ENCODE peak calls at places on chromosomes 1 and 21, in four cellular contexts. One of them, this sample, is unnamed.

GRCh38 chr1:79074975-79075374 is 68.4 kb upstream of the ADGRL4 start:
- DNase-seq in GM12878: no peak
- DNase-seq in HepG2: no peak
- DNase-seq in K562: no peak
- DNase-seq in this sample: no peak

GRCh38 chr1:17630048-17630830 is 90.7 kb downstream of the ARHGEF10L start:
- DNase-seq in K562: no peak
- DNase-seq in GM12878: no peak
- DNase-seq in HepG2: no peak
- DNase-seq in this sample: no peak

GRCh38 chr1:228341814-228342626 is 64.6 kb downstream of the TRIM11 start:
- DNase-seq in HepG2: no peak
- DNase-seq in GM12878: no peak
- DNase-seq in K562: no peak
- DNase-seq in this sample: no peak

GRCh38 chr1:22870201-22870871 is 102.3 kb downstream of the LACTBL1 start:
- DNase-seq in K562: no peak
- DNase-seq in GM12878: no peak
- DNase-seq in HepG2: no peak
- DNase-seq in this sample: no peak

GRCh38 chr1:203335503-203335902 is 15.4 kb downstream of the FMOD start:
- DNase-seq in K562: no peak
- DNase-seq in GM12878: no peak
- DNase-seq in HepG2: no peak
- DNase-seq in this sample: no peak

GRCh38 chr1:168170552-168171508 is 7.9 kb upstream of the TIPRL start:
- DNase-seq in K562: peak
- DNase-seq in HepG2: no peak
- DNase-seq in GM12878: no peak
- DNase-seq in this sample: no peak

GRCh38 chr1:179984101-179984500 is 29.5 kb downstream of the CEP350 start:
- DNase-seq in GM12878: no peak
- DNase-seq in K562: no peak
- DNase-seq in HepG2: no peak
- DNase-seq in this sample: no peak

GRCh38 chr21:42145569-42146250 is 73.2 kb upstream of the ABCG1 start:
- DNase-seq in K562: peak
- DNase-seq in GM12878: peak
- DNase-seq in HepG2: peak
- DNase-seq in this sample: peak

GRCh38 chr1:111234866-111235265 is 7.4 kb downstream of the CHI3L2 start:
- DNase-seq in K562: no peak
- DNase-seq in HepG2: no peak
- DNase-seq in GM12878: no peak
- DNase-seq in this sample: peak

GRCh38 chr21:21383126-21383525 is 384.9 kb downstream of the NCAM2 start:
- DNase-seq in GM12878: no peak
- DNase-seq in K562: no peak
- DNase-seq in HepG2: no peak
- DNase-seq in this sample: no peak

GRCh38 chr1:28392027-28392652 is 22.6 kb downstream of the PHACTR4 start:
- DNase-seq in K562: no peak
- DNase-seq in HepG2: no peak
- DNase-seq in GM12878: no peak
- DNase-seq in this sample: peak

DNA sequence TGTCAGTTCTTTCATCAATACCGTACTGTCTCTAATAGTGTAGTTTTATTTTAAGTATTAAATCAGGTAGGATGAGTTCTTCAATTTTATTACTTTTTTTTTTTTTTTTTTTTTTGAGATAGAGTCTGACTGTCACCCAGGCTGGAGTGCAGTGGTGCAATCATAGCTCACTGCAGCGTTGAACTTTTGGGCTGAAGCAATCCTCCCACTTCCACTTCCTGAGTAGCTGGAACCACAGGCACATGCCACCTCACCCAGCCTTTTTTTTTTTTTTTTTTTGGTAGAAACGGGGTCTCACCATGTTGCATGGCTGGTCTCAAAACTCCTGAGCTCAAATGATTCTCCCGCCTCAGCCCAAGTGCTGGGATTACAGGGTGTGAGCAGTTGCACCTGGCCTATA is 44.3 kb downstream of the INAVA start:
- DNase-seq in HepG2: no peak
- DNase-seq in K562: no peak
- DNase-seq in GM12878: no peak
- DNase-seq in this sample: no peak
- TF ChIP-seq POLR2AphosphoS2 in HepG2: no peak
- TF ChIP-seq POLR2AphosphoS2 in K562: no peak
- TF ChIP-seq POLR2AphosphoS2 in GM12878: no peak
- TF ChIP-seq POLR2AphosphoS2 in this sample: no peak

GRCh38 chr1:55702064-55702463 is 486.9 kb upstream of the USP24 start:
- DNase-seq in GM12878: no peak
- DNase-seq in HepG2: peak
- DNase-seq in K562: peak
- DNase-seq in this sample: no peak
- TF ChIP-seq POLR2AphosphoS2 in GM12878: no peak
- TF ChIP-seq POLR2AphosphoS2 in HepG2: no peak
- TF ChIP-seq POLR2AphosphoS2 in K562: no peak
- TF ChIP-seq POLR2AphosphoS2 in this sample: no peak

GRCh38 chr1:31943546-31944184 is 5.5 kb upstream of the PTP4A2 start:
- DNase-seq in GM12878: no peak
- DNase-seq in K562: no peak
- DNase-seq in HepG2: no peak
- DNase-seq in this sample: no peak
- TF ChIP-seq POLR2AphosphoS2 in GM12878: no peak
- TF ChIP-seq POLR2AphosphoS2 in K562: no peak
- TF ChIP-seq POLR2AphosphoS2 in HepG2: no peak
- TF ChIP-seq POLR2AphosphoS2 in this sample: no peak

GRCh38 chr21:38272215-38272614 is 15.4 kb downstream of the KCNJ15 start:
- DNase-seq in HepG2: no peak
- DNase-seq in GM12878: no peak
- DNase-seq in K562: no peak
- DNase-seq in this sample: no peak

GRCh38 chr21:38280446-38280845 is 23.7 kb downstream of the KCNJ15 start:
- DNase-seq in HepG2: no peak
- DNase-seq in K562: no peak
- DNase-seq in GM12878: no peak
- DNase-seq in this sample: no peak

GRCh38 chr21:38282921-38283320 is 26.1 kb downstream of the KCNJ15 start:
- DNase-seq in HepG2: no peak
- DNase-seq in K562: no peak
- DNase-seq in GM12878: no peak
- DNase-seq in this sample: no peak

GRCh38 chr21:38273745-38274544 is 17.2 kb downstream of the KCNJ15 start:
- DNase-seq in GM12878: no peak
- DNase-seq in K562: no peak
- DNase-seq in HepG2: no peak
- DNase-seq in this sample: no peak

DNA sequence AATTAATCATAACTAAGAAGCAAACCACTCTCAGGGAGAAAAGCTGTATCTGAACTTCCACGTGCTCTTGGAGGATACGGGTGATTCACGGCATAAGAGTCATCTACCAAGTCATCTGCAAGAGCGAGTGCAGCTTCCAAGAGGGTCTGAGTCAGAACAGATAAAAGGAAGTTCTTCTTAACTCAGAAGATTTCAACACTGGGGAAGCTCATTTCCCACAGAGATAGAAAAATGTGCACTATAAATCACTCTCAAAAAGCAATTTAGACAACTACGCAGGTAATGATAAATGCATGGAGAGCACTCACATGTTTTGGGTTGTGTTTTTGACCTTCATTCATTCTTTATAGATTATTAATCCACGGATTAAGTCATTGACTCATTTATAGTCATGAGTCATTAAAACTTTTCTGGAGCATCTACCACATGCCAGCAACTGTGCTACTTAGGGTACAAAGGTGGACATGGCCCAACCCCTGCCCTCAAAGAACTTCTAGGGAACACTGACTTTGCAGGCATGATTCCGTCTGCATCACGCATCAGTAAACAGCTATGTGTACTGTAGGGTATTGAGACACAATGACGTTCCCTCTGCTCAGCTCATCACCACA is 20.8 kb downstream of the KCNJ15 start:
- DNase-seq in GM12878: no peak
- DNase-seq in K562: no peak
- DNase-seq in HepG2: no peak
- DNase-seq in this sample: peak
- TF ChIP-seq POLR2AphosphoS2 in GM12878: no peak
- TF ChIP-seq POLR2AphosphoS2 in K562: no peak
- TF ChIP-seq POLR2AphosphoS2 in HepG2: no peak
- TF ChIP-seq POLR2AphosphoS2 in this sample: no peak

DNA sequence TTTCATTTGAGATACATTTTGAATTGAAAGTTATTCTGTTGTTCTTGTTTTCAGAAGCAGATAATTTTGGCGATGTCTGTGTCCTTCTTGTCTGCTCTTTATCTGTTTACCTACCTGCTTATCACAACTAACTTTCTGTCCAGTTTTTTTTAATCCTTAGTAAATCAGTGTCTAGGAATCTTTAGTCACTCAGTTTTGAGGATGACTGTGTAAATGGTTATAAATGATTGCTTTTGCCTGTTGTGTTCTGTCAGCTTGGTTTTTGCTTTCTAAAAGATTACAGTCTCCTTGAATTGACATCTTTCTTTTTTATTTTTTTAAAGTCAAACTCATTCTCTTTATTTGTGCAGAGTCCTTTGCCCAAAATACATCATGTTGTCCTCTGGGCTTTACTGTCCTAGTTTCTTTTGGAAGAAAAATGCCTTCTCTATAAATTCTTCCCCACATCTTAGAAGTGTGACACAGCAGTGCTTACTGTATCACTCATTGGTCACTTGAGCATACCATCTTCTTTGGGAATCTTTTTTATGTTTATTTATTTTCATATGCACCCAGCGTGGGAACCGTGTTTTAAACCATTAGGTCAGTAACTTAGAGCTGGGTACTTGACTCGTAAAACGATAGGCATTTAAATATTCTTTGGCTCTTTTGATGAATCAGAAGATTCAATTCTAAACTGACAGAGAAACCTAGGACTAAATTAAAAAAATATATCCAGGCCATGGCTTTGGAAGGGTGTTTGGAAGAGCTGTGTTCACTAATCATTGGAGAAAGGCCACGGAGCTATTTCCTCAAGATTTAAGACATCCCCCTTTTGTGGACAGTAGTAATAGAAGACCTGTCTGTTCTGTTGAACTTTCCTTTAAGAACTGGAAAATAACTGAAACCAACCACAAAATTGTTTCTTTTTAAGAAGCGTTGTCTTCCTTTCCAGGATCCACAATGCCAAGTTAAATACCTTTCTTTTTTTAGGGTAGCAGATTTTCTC is 20.9 kb downstream of the LAMC1 start:
- DNase-seq in K562: no peak
- DNase-seq in HepG2: peak
- DNase-seq in GM12878: no peak
- DNase-seq in this sample: no peak
- TF ChIP-seq POLR2AphosphoS2 in K562: no peak
- TF ChIP-seq POLR2AphosphoS2 in HepG2: no peak
- TF ChIP-seq POLR2AphosphoS2 in GM12878: no peak
- TF ChIP-seq POLR2AphosphoS2 in this sample: no peak

DNA sequence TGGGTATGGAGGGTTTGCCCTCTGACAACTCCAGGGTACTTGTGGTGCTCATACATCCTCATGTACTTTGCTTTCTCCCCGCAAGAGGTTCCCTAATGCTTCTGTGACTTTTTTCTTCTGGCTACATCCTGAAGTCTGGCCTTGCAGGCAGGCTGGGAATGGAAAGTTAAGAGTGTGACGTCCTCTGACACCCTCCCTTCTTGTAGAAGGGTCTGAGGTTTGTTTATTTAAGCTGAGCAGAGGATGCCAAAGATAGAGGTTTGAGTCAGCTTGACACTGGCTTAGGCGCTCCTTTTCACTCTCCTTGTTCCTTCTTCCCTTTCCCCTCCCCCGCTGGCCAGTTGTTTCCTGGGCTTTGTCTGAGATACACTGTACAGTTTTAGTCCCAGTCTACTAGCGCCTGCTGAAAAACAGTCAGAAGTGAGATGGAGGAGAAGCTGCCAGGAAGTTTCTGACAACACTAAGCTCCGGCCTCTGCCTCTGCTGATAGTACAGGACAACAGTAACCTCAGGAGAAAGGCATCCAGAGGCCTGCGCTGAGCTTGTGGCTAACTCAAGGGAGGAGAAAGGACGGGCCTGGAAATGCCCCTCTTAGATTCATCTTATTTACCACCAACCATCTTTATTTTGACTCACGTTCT is at the start of gene MACF1:
- DNase-seq in K562: peak
- DNase-seq in GM12878: no peak
- DNase-seq in HepG2: no peak
- DNase-seq in this sample: peak
- TF ChIP-seq POLR2AphosphoS2 in K562: no peak
- TF ChIP-seq POLR2AphosphoS2 in GM12878: no peak
- TF ChIP-seq POLR2AphosphoS2 in HepG2: no peak
- TF ChIP-seq POLR2AphosphoS2 in this sample: no peak

DNA sequence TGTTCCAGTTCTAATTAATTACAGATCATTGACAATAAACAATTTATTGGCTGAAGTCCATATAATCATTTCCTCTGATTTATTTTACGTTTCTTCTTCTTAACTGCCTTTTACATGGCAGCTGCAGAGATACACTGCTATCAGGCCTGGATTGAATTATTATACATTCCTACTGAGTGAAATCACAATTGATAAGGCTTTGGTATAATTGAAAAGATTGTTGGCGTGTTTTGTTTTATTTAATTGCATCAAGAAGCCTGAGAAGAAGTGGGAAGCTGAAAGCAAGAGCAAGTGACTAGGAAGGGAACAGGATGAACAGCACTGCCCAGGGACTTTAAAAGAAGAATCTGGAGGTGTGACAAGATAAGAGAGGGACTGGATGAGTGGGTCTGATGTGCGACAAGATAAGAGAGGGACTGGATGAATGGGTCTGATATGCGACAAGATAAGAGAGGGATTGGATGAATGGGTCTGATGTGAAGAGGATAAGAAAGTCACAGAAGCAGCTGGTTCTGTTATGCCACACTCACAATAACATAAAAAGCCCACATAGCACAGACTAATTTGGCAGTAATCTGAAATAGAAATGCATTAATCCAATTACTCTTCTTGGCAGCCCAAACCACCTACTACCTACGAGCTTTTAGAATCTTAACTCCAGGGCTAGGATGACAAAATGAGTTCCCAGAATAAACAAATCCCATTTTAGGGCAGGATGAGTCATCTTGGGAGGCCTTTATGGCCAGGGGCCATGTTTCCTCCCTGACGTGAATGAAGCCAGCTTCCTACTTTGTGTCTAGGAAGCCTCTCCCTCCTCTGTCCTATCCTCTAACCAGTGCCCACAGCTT is 129.7 kb downstream of the DUSP10 start:
- DNase-seq in GM12878: no peak
- DNase-seq in K562: no peak
- DNase-seq in HepG2: no peak
- DNase-seq in this sample: peak
- TF ChIP-seq POLR2AphosphoS2 in GM12878: no peak
- TF ChIP-seq POLR2AphosphoS2 in K562: no peak
- TF ChIP-seq POLR2AphosphoS2 in HepG2: no peak
- TF ChIP-seq POLR2AphosphoS2 in this sample: no peak

This sample was measured in A549.